ENCODE peak calls at places on chromosome 22, in six cellular contexts. One of them, this sample, is unnamed.

GRCh38 chr22:22810471-22810870 is 77.1 kb upstream of the IGLL5 start:
- DNase-seq in neuronal stem cell: no peak
- DNase-seq in left ventricle myocardium superior: no peak
- DNase-seq in MM.1S: no peak
- DNase-seq in aorta: no peak
- DNase-seq in NCI-H2081: no peak
- DNase-seq in this sample: no peak

GRCh38 chr22:32016081-32016480 is 27.0 kb upstream of the SLC5A1 start:
- DNase-seq in NCI-H2081: no peak
- DNase-seq in neuronal stem cell: no peak
- DNase-seq in MM.1S: no peak
- DNase-seq in aorta: no peak
- DNase-seq in left ventricle myocardium superior: no peak
- DNase-seq in this sample: no peak

GRCh38 chr22:19820880-19821522 is 33.7 kb downstream of the GNB1L start:
- DNase-seq in NCI-H2081: no peak
- DNase-seq in left ventricle myocardium superior: no peak
- DNase-seq in neuronal stem cell: no peak
- DNase-seq in MM.1S: no peak
- DNase-seq in aorta: peak
- DNase-seq in this sample: no peak

GRCh38 chr22:20406686-20407408 is 12.9 kb downstream of the ZNF74 start:
- DNase-seq in NCI-H2081: no peak
- DNase-seq in left ventricle myocardium superior: no peak
- DNase-seq in neuronal stem cell: no peak
- DNase-seq in MM.1S: no peak
- DNase-seq in aorta: peak
- DNase-seq in this sample: no peak

GRCh38 chr22:30705710-30706651 is 11.3 kb downstream of the OSBP2 start:
- DNase-seq in MM.1S: peak
- DNase-seq in aorta: no peak
- DNase-seq in NCI-H2081: peak
- DNase-seq in left ventricle myocardium superior: no peak
- DNase-seq in neuronal stem cell: no peak
- DNase-seq in this sample: no peak

GRCh38 chr22:45976351-45977002 is 485 bp downstream of the WNT7B start:
- DNase-seq in left ventricle myocardium superior: no peak
- DNase-seq in aorta: no peak
- DNase-seq in neuronal stem cell: no peak
- DNase-seq in NCI-H2081: no peak
- DNase-seq in MM.1S: no peak
- DNase-seq in this sample: no peak

GRCh38 chr22:22755778-22756100 is 111.3 kb downstream of the GGTLC2 start:
- DNase-seq in NCI-H2081: no peak
- DNase-seq in MM.1S: no peak
- DNase-seq in aorta: no peak
- DNase-seq in neuronal stem cell: no peak
- DNase-seq in left ventricle myocardium superior: no peak
- DNase-seq in this sample: no peak

GRCh38 chr22:27930246-27931060 is 11.4 kb upstream of the PITPNB start:
- DNase-seq in neuronal stem cell: no peak
- DNase-seq in left ventricle myocardium superior: no peak
- DNase-seq in aorta: no peak
- DNase-seq in NCI-H2081: no peak
- DNase-seq in MM.1S: no peak
- DNase-seq in this sample: no peak

GRCh38 chr22:23762866-23763578 is at the start of gene C22orf15:
- DNase-seq in aorta: no peak
- DNase-seq in NCI-H2081: peak
- DNase-seq in left ventricle myocardium superior: peak
- DNase-seq in neuronal stem cell: no peak
- DNase-seq in MM.1S: no peak
- DNase-seq in this sample: no peak

GRCh38 chr22:46618667-46619066 is 1.5 kb upstream of the GRAMD4 start:
- DNase-seq in NCI-H2081: no peak
- DNase-seq in MM.1S: no peak
- DNase-seq in left ventricle myocardium superior: peak
- DNase-seq in neuronal stem cell: no peak
- DNase-seq in aorta: peak
- DNase-seq in this sample: peak

GRCh38 chr22:36144886-36145541 is 15.5 kb downstream of the APOL3 start:
- DNase-seq in left ventricle myocardium superior: peak
- DNase-seq in neuronal stem cell: peak
- DNase-seq in NCI-H2081: peak
- DNase-seq in aorta: no peak
- DNase-seq in MM.1S: peak
- DNase-seq in this sample: no peak

GRCh38 chr22:24868979-24869378 is 63.0 kb downstream of the SGSM1 start:
- DNase-seq in neuronal stem cell: no peak
- DNase-seq in aorta: no peak
- DNase-seq in left ventricle myocardium superior: no peak
- DNase-seq in NCI-H2081: no peak
- DNase-seq in MM.1S: no peak
- DNase-seq in this sample: no peak

GRCh38 chr22:39814899-39815298 is 78.7 kb downstream of the ENTHD1 start:
- DNase-seq in aorta: no peak
- DNase-seq in MM.1S: no peak
- DNase-seq in left ventricle myocardium superior: no peak
- DNase-seq in neuronal stem cell: no peak
- DNase-seq in NCI-H2081: no peak
- DNase-seq in this sample: no peak

GRCh38 chr22:17781319-17782031 is 7.2 kb upstream of the BID start:
- DNase-seq in aorta: no peak
- DNase-seq in left ventricle myocardium superior: no peak
- DNase-seq in neuronal stem cell: no peak
- DNase-seq in MM.1S: peak
- DNase-seq in NCI-H2081: peak
- DNase-seq in this sample: no peak

GRCh38 chr22:42077486-42078125 is 1.9 kb upstream of the SMDT1 start:
- DNase-seq in left ventricle myocardium superior: no peak
- DNase-seq in NCI-H2081: no peak
- DNase-seq in MM.1S: no peak
- DNase-seq in neuronal stem cell: no peak
- DNase-seq in aorta: no peak
- DNase-seq in this sample: no peak

GRCh38 chr22:24951942-24952836 is at the start of gene KIAA1671:
- DNase-seq in neuronal stem cell: peak
- DNase-seq in aorta: peak
- DNase-seq in NCI-H2081: peak
- DNase-seq in MM.1S: peak
- DNase-seq in left ventricle myocardium superior: peak
- DNase-seq in this sample: peak

GRCh38 chr22:45597460-45598192 is 74.0 kb upstream of the ATXN10 start:
- DNase-seq in aorta: peak
- DNase-seq in MM.1S: no peak
- DNase-seq in left ventricle myocardium superior: no peak
- DNase-seq in neuronal stem cell: no peak
- DNase-seq in NCI-H2081: no peak
- DNase-seq in this sample: no peak